ENCODE peak calls at places on chromosome 10, in seven cellular contexts. T is HCT116, K is mammary epithelial cell, V is heart left ventricle, C is mucosa of descending colon, F is RWPE2, R is psoas muscle. G is an unnamed sample.

GRCh38 chr10:58954163-58954562 is 222.3 kb upstream of the PHYHIPL start:
- DNase-seq in V (no peak), T (no peak), K (no peak), F (no peak), R (no peak), C (no peak), G (no peak)

GRCh38 chr10:125448596-125448995 is 234.4 kb downstream of the TEX36 start:
- DNase-seq in R (no peak), T (peak), C (peak), F (no peak), V (no peak), K (peak), G (peak)

GRCh38 chr10:97124211-97124610 is 61.5 kb downstream of the SLIT1 start:
- DNase-seq in C (no peak), R (no peak), V (no peak), F (no peak), K (no peak), T (no peak), G (no peak)

GRCh38 chr10:81309041-81309552 is 565.9 kb upstream of the NRG3 start:
- DNase-seq in F (no peak), V (no peak), R (no peak), K (no peak), T (no peak), C (no peak), G (no peak)

GRCh38 chr10:102133373-102134195 is 744 bp downstream of the PPRC1 start:
- DNase-seq in F (peak), V (peak), C (peak), R (peak), K (peak), T (no peak), G (peak)

GRCh38 chr10:60147576-60148265 is 241.4 kb upstream of the CCDC6 start:
- DNase-seq in C (no peak), K (no peak), F (no peak), T (no peak), V (no peak), R (no peak), G (no peak)

GRCh38 chr10:108597657-108598319 is 1325.5 kb downstream of the XPNPEP1 start:
- DNase-seq in K (no peak), T (no peak), R (no peak), C (no peak), F (no peak), V (no peak), G (no peak)

GRCh38 chr10:69645751-69646687 is 16.0 kb downstream of the FAM241B start:
- DNase-seq in V (no peak), K (no peak), T (no peak), C (no peak), R (no peak), F (peak), G (no peak)

GRCh38 chr10:125156739-125157472 is 3.5 kb downstream of the CTBP2 start:
- DNase-seq in T (no peak), C (peak), F (no peak), R (no peak), K (no peak), V (no peak), G (no peak)

GRCh38 chr10:79159785-79160184 is 91.0 kb downstream of the ZMIZ1 start:
- DNase-seq in V (peak), C (no peak), F (no peak), K (no peak), T (no peak), R (peak), G (no peak)
- H3K4me3 ChIP-seq in V (no peak), C (no peak), F (no peak), K (no peak), T (no peak), R (no peak), G (no peak)

DNA sequence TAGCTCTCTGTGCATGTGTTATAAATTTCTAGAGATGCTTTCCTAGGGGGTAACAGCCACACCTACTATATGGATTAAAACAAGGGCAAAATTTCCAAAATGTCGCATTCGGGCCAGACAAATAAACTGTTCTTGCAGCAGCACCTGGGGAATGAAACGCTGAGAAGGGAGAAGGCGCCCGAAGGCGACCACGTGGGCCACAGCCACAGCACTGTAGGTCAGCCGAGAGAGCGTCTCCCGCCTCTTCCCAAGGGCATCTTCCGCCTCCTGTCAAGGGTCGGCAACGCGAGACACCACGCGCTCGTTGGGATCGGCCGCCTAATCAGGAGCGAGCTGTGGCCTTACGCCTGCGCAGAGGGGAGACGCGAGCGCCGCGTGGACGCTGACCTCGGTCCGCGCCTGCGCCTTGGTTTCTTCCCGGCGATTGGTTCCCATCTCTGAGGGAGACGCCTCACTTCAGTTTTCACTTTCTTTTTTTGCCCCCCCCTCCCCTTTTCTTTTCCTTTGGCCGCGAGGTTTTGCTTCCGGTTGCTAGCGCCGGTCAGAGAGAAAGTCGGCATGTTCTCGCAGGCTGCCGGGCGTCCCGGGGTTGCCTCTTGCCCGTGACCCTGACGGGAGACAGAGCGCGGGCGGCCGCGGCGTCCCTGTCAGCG is at the start of gene TASOR2:
- DNase-seq in V (peak), R (peak), T (peak), K (peak), F (peak), C (peak), G (peak)
- TF ChIP-seq CTCF in V (no peak), R (no peak), T (no peak), K (no peak), F (no peak), C (peak), G (no peak)

DNA sequence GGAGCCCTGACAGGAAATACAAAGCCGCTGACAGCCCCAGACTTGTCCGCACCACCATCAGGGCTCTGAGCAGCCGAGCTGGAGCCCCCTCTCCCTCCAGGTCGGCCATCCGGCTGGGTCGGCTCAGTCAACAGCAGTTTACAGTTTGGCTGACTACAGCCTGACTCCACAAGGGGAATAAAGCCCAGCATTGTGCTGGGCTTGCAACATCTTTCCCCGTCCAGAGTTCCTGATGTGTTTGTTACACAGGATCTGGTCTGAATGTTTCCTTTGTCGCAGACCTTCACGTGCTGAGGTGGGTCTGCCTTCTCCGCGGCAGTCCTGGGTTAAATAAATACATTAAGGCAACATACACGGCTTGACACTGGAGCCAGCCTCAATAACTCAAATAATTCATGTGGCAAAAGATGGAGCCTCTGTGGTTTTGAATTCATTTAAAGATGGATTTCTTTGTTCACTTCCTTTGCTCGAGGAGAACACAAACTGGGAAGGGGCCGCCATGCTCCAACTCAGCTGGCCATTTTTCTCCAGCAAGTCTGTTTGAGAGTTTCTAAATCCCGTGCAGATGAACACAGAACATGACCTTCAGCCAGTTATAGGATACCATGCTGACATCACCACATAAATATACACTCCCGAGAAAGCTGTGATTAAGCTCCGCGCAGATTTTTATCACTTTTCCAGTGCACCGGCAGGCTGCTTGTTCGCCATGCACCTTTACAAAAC is 192.1 kb downstream of the WDR11 start:
- DNase-seq in F (no peak), R (no peak), V (no peak), C (no peak), K (no peak), T (no peak), G (no peak)
- H3K4me3 ChIP-seq in F (no peak), R (no peak), V (no peak), C (no peak), K (no peak), T (no peak), G (no peak)

DNA sequence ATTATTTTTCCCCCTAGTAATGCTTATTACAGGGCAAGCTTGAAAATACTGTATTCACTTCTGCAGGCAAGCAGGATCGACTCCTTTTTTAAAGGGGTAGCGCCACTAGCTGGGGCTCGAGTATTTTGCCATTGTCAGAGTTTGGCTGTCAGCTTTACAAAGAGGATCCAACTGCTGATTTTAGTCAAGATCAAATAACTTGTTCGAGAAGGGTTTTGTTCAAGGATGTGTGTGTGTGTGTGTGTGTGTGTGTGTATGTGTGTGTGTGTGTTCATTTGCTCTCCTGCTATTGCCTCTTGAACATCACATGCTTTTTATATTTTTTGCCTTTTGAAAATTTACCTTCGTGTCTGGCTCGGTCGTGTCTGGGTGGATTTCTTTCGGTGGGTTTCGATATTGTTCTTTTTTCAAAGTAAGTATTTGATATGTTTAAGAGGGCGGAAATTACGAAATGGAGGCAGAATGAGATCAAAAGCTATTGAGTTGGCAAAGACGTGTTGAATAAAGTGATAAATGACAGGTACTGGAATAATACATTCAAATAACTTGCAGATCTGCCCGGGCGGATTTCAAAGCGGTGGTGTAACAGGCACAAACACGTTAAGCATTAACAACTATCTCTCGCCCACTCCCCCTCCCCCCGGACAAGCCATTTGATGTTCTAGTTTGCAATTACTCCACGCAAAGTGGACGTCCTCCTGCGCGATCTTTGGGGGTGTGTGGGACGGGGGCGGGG is 1.1 kb downstream of the ARID5B start:
- DNase-seq in K (peak), F (peak), T (peak), R (no peak), V (peak), C (peak), G (peak)
- TF ChIP-seq CTCF in K (peak), F (no peak), T (no peak), R (no peak), V (no peak), C (no peak), G (peak)

GRCh38 chr10:100747061-100747825 is 1.9 kb downstream of the PAX2 start:
- DNase-seq in C (no peak), F (no peak), K (no peak), V (no peak), T (no peak), R (no peak), G (no peak)

GRCh38 chr10:100747826-100748231 is 2.4 kb downstream of the PAX2 start:
- DNase-seq in K (no peak), V (no peak), C (no peak), T (no peak), R (no peak), F (no peak), G (no peak)

GRCh38 chr10:100744980-100745881 is at the start of gene PAX2:
- DNase-seq in F (no peak), V (no peak), K (no peak), T (peak), C (no peak), R (no peak), G (peak)

GRCh38 chr10:100745882-100746412 is 565 bp downstream of the PAX2 start:
- DNase-seq in R (no peak), V (no peak), K (no peak), T (no peak), C (no peak), F (no peak), G (no peak)

DNA sequence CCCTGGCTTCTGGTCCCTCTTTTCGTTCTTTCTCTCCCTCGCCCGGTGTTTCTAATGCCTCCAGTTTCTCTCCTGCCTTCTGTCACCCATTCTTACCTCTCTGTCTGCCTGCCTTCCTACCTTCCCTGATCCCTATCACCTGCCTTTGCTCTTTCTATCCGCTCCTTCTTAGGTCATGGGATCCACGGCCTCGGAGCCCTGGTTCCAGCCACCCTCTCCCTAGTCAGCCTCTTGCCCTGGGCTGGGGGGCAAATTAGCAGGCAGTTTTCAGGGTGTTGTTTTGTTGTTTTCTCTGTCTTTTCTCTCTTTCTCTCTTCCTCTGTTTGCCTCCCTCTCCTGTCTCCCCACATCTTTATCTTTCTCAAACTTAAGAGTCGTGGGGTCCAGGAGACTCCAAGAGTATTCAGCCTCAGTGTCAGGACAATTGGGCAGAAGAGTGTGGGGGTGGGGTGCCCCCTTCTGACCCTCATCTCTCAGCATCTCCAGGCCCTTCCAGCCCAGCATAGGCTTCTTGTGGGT is 1.1 kb downstream of the PAX2 start:
- DNase-seq in T (no peak), C (no peak), R (no peak), F (no peak), V (no peak), K (no peak), G (no peak)
- H3K4me3 ChIP-seq in T (peak), C (no peak), R (peak), F (no peak), V (no peak), K (no peak), G (no peak)

GRCh38 chr10:120156614-120157274 is 264.2 kb downstream of the SEC23IP start:
- DNase-seq in V (no peak), C (no peak), R (no peak), T (no peak), K (no peak), F (no peak), G (no peak)
- TF ChIP-seq CTCF in V (no peak), C (no peak), R (no peak), T (no peak), K (no peak), F (no peak), G (no peak)

GRCh38 chr10:62194924-62195674 is 73.5 kb downstream of the RTKN2 start:
- DNase-seq in F (no peak), C (no peak), K (no peak), R (no peak), T (no peak), V (no peak), G (no peak)
- H3K4me3 ChIP-seq in F (no peak), C (no peak), K (no peak), R (no peak), T (no peak), V (no peak), G (no peak)

G was measured in epithelial cell of esophagus.